ENCODE peak calls at places on chromosomes 1 and 21, in eight cellular contexts. J is AG04449, B is lower leg skin, S is fibroblast of pulmonary artery, A is heart left ventricle, F is HFF-Myc, Z is heart right ventricle, U is A549. O is an unnamed sample.

GRCh38 chr1:223363856-223364684 is at the start of gene SUSD4:
- DNase-seq in S (no peak), F (no peak), J (no peak), Z (peak; percentile 42), U (peak; percentile 27), B (no peak), A (peak; percentile 29), O (no peak)

GRCh38 chr1:241357366-241358305 is 631 bp upstream of the RGS7 start:
- DNase-seq in U (no peak), S (peak; percentile 4), A (no peak), J (no peak), Z (no peak), F (no peak), B (no peak), O (no peak)

GRCh38 chr1:3898475-3898735 is 1.7 kb downstream of the C1orf174 start:
- DNase-seq in J (no peak), Z (no peak), S (no peak), F (no peak), A (no peak), U (no peak), B (no peak), O (no peak)

GRCh38 chr21:27807596-27807995 is 840.7 kb upstream of the ADAMTS5 start:
- DNase-seq in J (no peak), U (no peak), F (no peak), B (no peak), Z (no peak), S (no peak), A (no peak), O (peak; percentile 43)

GRCh38 chr21:41762236-41762635 is 4.6 kb downstream of the RIPK4 start:
- DNase-seq in B (no peak), U (no peak), F (no peak), J (no peak), Z (no peak), A (no peak), S (no peak), O (no peak)

GRCh38 chr1:107786214-107786842 is 178.7 kb downstream of the VAV3 start:
- DNase-seq in Z (no peak), J (no peak), A (no peak), F (no peak), B (no peak), U (no peak), S (no peak), O (no peak)

GRCh38 chr1:167440776-167441175 is 77.6 kb downstream of the CD247 start:
- DNase-seq in S (no peak), B (no peak), J (no peak), Z (no peak), A (no peak), U (no peak), F (no peak), O (no peak)

GRCh38 chr21:40425981-40426380 is 421.0 kb downstream of the DSCAM start:
- DNase-seq in S (no peak), A (no peak), U (no peak), B (no peak), J (no peak), F (no peak), Z (no peak), O (no peak)

GRCh38 chr21:46195595-46196195 is 11.4 kb upstream of the SPATC1L start:
- DNase-seq in J (no peak), U (no peak), B (peak; percentile 77), A (no peak), Z (no peak), S (no peak), F (no peak), O (no peak)

GRCh38 chr1:24743404-24744211 is 1.6 kb upstream of the CLIC4 start:
- DNase-seq in B (peak; percentile 79), Z (no peak), F (peak; percentile 85), J (no peak), U (no peak), S (peak; percentile 64), A (no peak), O (no peak)

GRCh38 chr21:15063081-15063820 is 1.5 kb downstream of the NRIP1 start:
- DNase-seq in Z (no peak), J (no peak), S (peak; percentile 24), U (no peak), F (no peak), A (no peak), B (no peak), O (no peak)

GRCh38 chr1:205637854-205638468 is 6.2 kb upstream of the ELK4 start:
- DNase-seq in A (no peak), J (no peak), S (no peak), Z (no peak), F (no peak), U (no peak), B (peak; percentile 71), O (no peak)

GRCh38 chr21:44520326-44521300 is 19.4 kb downstream of the KRTAP10-1 start:
- DNase-seq in Z (no peak), F (no peak), J (no peak), S (no peak), U (no peak), A (no peak), B (no peak), O (no peak)

GRCh38 chr1:38138498-38139233 is 92.1 kb upstream of the POU3F1 start:
- DNase-seq in A (peak; percentile 85), Z (peak; percentile 86), J (peak; percentile 95), U (peak; percentile 73), B (peak; percentile 88), S (peak; percentile 94), F (peak; percentile 88), O (peak; percentile 94)

GRCh38 chr1:156452863-156453262 is 47.7 kb downstream of the MEF2D start:
- DNase-seq in B (no peak), S (no peak), Z (no peak), J (no peak), U (no peak), A (no peak), F (no peak), O (no peak)

GRCh38 chr1:77467741-77468140 is 185.9 kb downstream of the AK5 start:
- DNase-seq in Z (no peak), S (no peak), J (no peak), B (no peak), A (no peak), F (no peak), U (no peak), O (no peak)

GRCh38 chr1:153661111-153661708 is 2.7 kb downstream of the SNAPIN start:
- DNase-seq in Z (no peak), F (no peak), B (no peak), J (no peak), U (no peak), A (no peak), S (no peak), O (no peak)

GRCh38 chr1:153655333-153655732 is 3.2 kb upstream of the SNAPIN start:
- DNase-seq in U (no peak), A (no peak), S (no peak), B (no peak), J (no peak), F (no peak), Z (no peak), O (no peak)

GRCh38 chr1:153659175-153659534 is 652 bp downstream of the SNAPIN start:
- DNase-seq in S (no peak), F (no peak), A (no peak), Z (no peak), U (no peak), B (no peak), J (no peak), O (no peak)

GRCh38 chr1:153659656-153660055 is 1.2 kb downstream of the SNAPIN start:
- DNase-seq in J (no peak), U (no peak), F (no peak), B (no peak), S (no peak), Z (no peak), A (no peak), O (no peak)

GRCh38 chr1:153658400-153659174 is at the start of gene SNAPIN:
- DNase-seq in U (peak; percentile 88), B (peak; percentile 98), S (peak; percentile 86), Z (peak; percentile 95), F (peak; percentile 36), A (peak; percentile 93), J (peak; percentile 23), O (no peak)
- TF ChIP-seq CTCF in U (no peak), B (no peak), S (no peak), Z (peak; percentile 26), F (no peak), A (peak; percentile 36), J (peak; percentile 45), O (peak; percentile 4)

DNA sequence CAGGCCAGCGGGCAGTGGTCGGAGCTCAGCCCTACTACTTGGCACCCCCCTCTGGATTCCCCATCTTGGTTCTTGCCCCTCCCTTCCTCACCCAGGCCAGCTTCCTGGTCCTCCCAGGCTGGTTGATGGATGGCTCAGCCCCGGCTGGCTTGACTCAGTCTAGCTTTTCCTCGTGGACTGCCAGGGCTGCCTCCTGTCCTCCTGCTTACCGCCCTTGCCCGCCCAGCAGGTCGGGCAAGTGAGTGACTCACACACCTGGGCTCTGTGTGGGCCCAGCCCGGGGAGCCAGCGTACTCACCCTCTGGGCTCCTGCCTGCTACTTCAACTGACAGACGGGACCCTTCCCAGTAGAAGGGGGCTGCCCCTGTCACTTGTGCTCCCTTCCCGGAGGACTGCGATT is 19.5 kb upstream of the ARHGEF10L start:
- DNase-seq in B (peak; percentile 91), U (no peak), J (no peak), F (no peak), A (no peak), Z (no peak), S (no peak), O (no peak)
- H3K4me3 ChIP-seq in B (peak overlapping the region; percentile 2), U (no peak overlapping the region), J (no peak overlapping the region), F (no peak overlapping the region), A (no peak overlapping the region), Z (no peak overlapping the region), S (no peak overlapping the region), O (no peak overlapping the region)

GRCh38 chr1:158654079-158654478 is 32.4 kb downstream of the SPTA1 start:
- DNase-seq in F (no peak), S (no peak), U (no peak), B (no peak), J (no peak), Z (no peak), A (no peak), O (no peak)

GRCh38 chr1:158652721-158653334 is 33.7 kb downstream of the SPTA1 start:
- DNase-seq in J (no peak), S (no peak), U (no peak), A (no peak), B (no peak), Z (no peak), F (no peak), O (no peak)

GRCh38 chr1:158649052-158649451 is 37.5 kb downstream of the SPTA1 start:
- DNase-seq in A (no peak), J (no peak), B (no peak), U (no peak), F (no peak), Z (no peak), S (no peak), O (no peak)

GRCh38 chr1:158654570-158654969 is 31.9 kb downstream of the SPTA1 start:
- DNase-seq in A (peak; percentile 16), U (no peak), Z (no peak), J (no peak), S (no peak), F (no peak), B (no peak), O (no peak)
- TF ChIP-seq CTCF in A (no peak), U (no peak), Z (no peak), J (no peak), S (no peak), F (no peak), B (no peak), O (no peak)

DNA sequence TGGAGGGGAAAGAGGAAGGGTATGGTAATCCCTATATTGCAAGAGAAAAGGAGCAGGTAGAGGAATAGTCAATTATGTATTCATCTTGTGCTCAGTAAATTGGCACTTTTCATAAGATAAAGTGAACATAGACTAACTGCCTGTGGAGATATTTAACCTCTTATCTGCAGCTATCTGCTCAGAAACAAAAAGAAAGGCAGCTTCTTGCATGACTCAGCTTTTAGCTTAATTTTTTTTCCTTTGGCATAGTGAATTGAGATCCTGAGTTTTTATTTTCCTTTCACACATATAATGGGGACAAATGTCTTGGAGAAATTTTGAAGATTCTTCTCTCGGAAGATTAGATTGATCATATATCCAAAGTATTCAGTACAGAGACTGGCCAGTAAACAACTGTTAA is 127.7 kb upstream of the F3 start:
- DNase-seq in S (no peak), U (no peak), J (no peak), Z (no peak), F (no peak), A (no peak), B (no peak), O (no peak)
- H3K4me3 ChIP-seq in S (no peak overlapping the region), U (no peak overlapping the region), J (no peak overlapping the region), Z (no peak overlapping the region), F (no peak overlapping the region), A (no peak overlapping the region), B (no peak overlapping the region), O (no peak overlapping the region)